ENCODE peak calls at places on chromosome 11, in four cellular contexts. One of them, this sample, is unnamed.

GRCh38 chr11:12165237-12165875 is 55.0 kb downstream of the MICAL2 start:
- DNase-seq in CD8-positive, alpha-beta T cell: no peak
- DNase-seq in GM12865: no peak
- DNase-seq in MM.1S: no peak
- DNase-seq in this sample: no peak

GRCh38 chr11:38046571-38047135 is 1448.6 kb upstream of the RAG2 start:
- DNase-seq in CD8-positive, alpha-beta T cell: no peak
- DNase-seq in GM12865: no peak
- DNase-seq in MM.1S: no peak
- DNase-seq in this sample: no peak

GRCh38 chr11:70498976-70499801 is 100.9 kb downstream of the CTTN start:
- DNase-seq in CD8-positive, alpha-beta T cell: no peak
- DNase-seq in GM12865: no peak
- DNase-seq in MM.1S: no peak
- DNase-seq in this sample: no peak

GRCh38 chr11:60378359-60378758 is at the start of gene MS4A7:
- DNase-seq in CD8-positive, alpha-beta T cell: no peak
- DNase-seq in GM12865: peak; percentile 87
- DNase-seq in MM.1S: peak; percentile 10
- DNase-seq in this sample: peak; percentile 67

GRCh38 chr11:90318651-90319050 is 95.8 kb upstream of the CHORDC1 start:
- DNase-seq in CD8-positive, alpha-beta T cell: no peak
- DNase-seq in GM12865: no peak
- DNase-seq in MM.1S: no peak
- DNase-seq in this sample: no peak

GRCh38 chr11:120239713-120240640 is at the start of gene POU2F3:
- DNase-seq in CD8-positive, alpha-beta T cell: no peak
- DNase-seq in GM12865: no peak
- DNase-seq in MM.1S: no peak
- DNase-seq in this sample: no peak

GRCh38 chr11:7511405-7511804 is 2.4 kb upstream of the PPFIBP2 start:
- DNase-seq in CD8-positive, alpha-beta T cell: no peak
- DNase-seq in GM12865: no peak
- DNase-seq in MM.1S: peak; percentile 82
- DNase-seq in this sample: no peak

GRCh38 chr11:59207988-59208432 is 4.7 kb downstream of the MPEG1 start:
- DNase-seq in CD8-positive, alpha-beta T cell: peak; percentile 9
- DNase-seq in GM12865: peak; percentile 84
- DNase-seq in MM.1S: peak; percentile 71
- DNase-seq in this sample: peak; percentile 48

GRCh38 chr11:28585007-28585406 is 476.8 kb downstream of the METTL15 start:
- DNase-seq in CD8-positive, alpha-beta T cell: no peak
- DNase-seq in GM12865: no peak
- DNase-seq in MM.1S: no peak
- DNase-seq in this sample: no peak

GRCh38 chr11:70569173-70569890 is 171.0 kb downstream of the CTTN start:
- DNase-seq in CD8-positive, alpha-beta T cell: no peak
- DNase-seq in GM12865: no peak
- DNase-seq in MM.1S: no peak
- DNase-seq in this sample: no peak

GRCh38 chr11:24635588-24636290 is 138.9 kb downstream of the LUZP2 start:
- DNase-seq in CD8-positive, alpha-beta T cell: no peak
- DNase-seq in GM12865: no peak
- DNase-seq in MM.1S: no peak
- DNase-seq in this sample: no peak

GRCh38 chr11:63619967-63620366 is 5.7 kb upstream of the PLAAT3 start:
- DNase-seq in CD8-positive, alpha-beta T cell: no peak
- DNase-seq in GM12865: no peak
- DNase-seq in MM.1S: no peak
- DNase-seq in this sample: no peak

GRCh38 chr11:128208329-128209220 is 378.8 kb downstream of the ETS1 start:
- DNase-seq in CD8-positive, alpha-beta T cell: no peak
- DNase-seq in GM12865: no peak
- DNase-seq in MM.1S: no peak
- DNase-seq in this sample: no peak

GRCh38 chr11:111429066-111429506 is 50.0 kb upstream of the POU2AF1 start:
- DNase-seq in CD8-positive, alpha-beta T cell: no peak
- DNase-seq in GM12865: peak; percentile 88
- DNase-seq in MM.1S: peak; percentile 87
- DNase-seq in this sample: peak; percentile 81

GRCh38 chr11:4748435-4748834 is 21.3 kb downstream of the OR51F1 start:
- DNase-seq in CD8-positive, alpha-beta T cell: no peak
- DNase-seq in GM12865: no peak
- DNase-seq in MM.1S: no peak
- DNase-seq in this sample: no peak

GRCh38 chr11:76443254-76443935 is 1.4 kb upstream of the EMSY start:
- DNase-seq in CD8-positive, alpha-beta T cell: no peak
- DNase-seq in GM12865: no peak
- DNase-seq in MM.1S: no peak
- DNase-seq in this sample: no peak

GRCh38 chr11:45108070-45109064 is 38.1 kb upstream of the PRDM11 start:
- DNase-seq in CD8-positive, alpha-beta T cell: no peak
- DNase-seq in GM12865: no peak
- DNase-seq in MM.1S: no peak
- DNase-seq in this sample: no peak

GRCh38 chr11:82980292-82980691 is 78.8 kb downstream of the DDIAS start:
- DNase-seq in CD8-positive, alpha-beta T cell: no peak
- DNase-seq in GM12865: no peak
- DNase-seq in MM.1S: no peak
- DNase-seq in this sample: no peak

GRCh38 chr11:2582436-2582931 is 117.3 kb downstream of the KCNQ1OT1 start:
- DNase-seq in CD8-positive, alpha-beta T cell: no peak
- DNase-seq in GM12865: no peak
- DNase-seq in MM.1S: no peak
- DNase-seq in this sample: no peak

DNA sequence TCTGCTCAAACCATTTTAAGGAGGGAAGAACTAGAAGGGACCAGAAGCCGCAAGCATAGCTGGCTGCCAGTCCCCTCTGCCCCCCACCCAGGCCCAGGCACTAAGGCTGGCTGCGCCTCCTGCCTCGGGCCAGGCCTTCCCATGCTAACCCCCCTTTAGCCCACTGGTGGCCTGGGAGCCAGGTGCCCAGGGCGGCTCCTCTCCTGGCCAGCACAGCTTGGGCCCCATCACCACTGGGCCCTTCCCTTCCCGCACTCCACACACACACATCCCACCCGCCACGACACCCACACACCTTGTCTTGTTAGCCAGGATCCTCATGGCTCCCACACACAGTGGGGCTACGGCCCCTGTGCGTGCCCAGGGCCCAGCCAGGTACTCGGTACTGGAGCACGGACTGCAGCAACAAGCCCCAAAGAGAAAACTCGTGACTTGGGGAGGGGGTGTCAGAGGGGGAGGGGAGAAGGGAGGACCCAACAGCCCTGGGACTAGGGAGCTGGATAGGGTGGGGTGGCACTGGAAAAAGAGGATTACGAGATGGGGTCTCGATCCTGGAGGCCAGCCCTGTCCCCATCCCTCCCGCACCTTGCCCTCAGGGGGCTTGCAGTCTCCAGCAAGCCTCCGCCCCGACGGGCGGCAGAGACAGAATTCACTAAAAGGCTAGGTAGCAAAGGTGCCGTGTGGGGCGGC is 16.0 kb downstream of the BCL9L start:
- DNase-seq in CD8-positive, alpha-beta T cell: no peak
- DNase-seq in GM12865: no peak
- DNase-seq in MM.1S: no peak
- DNase-seq in this sample: no peak
- H3K4me3 ChIP-seq in CD8-positive, alpha-beta T cell: peak overlapping the region; percentile 27
- H3K4me3 ChIP-seq in GM12865: no peak overlapping the region
- H3K4me3 ChIP-seq in MM.1S: no peak overlapping the region
- H3K4me3 ChIP-seq in this sample: no peak overlapping the region

GRCh38 chr11:35260342-35260985 is 121.5 kb downstream of the CD44 start:
- DNase-seq in CD8-positive, alpha-beta T cell: no peak
- DNase-seq in GM12865: no peak
- DNase-seq in MM.1S: no peak
- DNase-seq in this sample: no peak
- H3K4me3 ChIP-seq in CD8-positive, alpha-beta T cell: no peak overlapping the region
- H3K4me3 ChIP-seq in GM12865: no peak overlapping the region
- H3K4me3 ChIP-seq in MM.1S: no peak overlapping the region
- H3K4me3 ChIP-seq in this sample: no peak overlapping the region

GRCh38 chr11:124405611-124406010 is 6.8 kb upstream of the OR8B3 start:
- DNase-seq in CD8-positive, alpha-beta T cell: no peak
- DNase-seq in GM12865: no peak
- DNase-seq in MM.1S: no peak
- DNase-seq in this sample: no peak
- H3K4me3 ChIP-seq in CD8-positive, alpha-beta T cell: no peak overlapping the region
- H3K4me3 ChIP-seq in GM12865: no peak overlapping the region
- H3K4me3 ChIP-seq in MM.1S: no peak overlapping the region
- H3K4me3 ChIP-seq in this sample: no peak overlapping the region

GRCh38 chr11:1573847-1574255 is 1.8 kb upstream of the DUSP8 start:
- DNase-seq in CD8-positive, alpha-beta T cell: no peak
- DNase-seq in GM12865: no peak
- DNase-seq in MM.1S: no peak
- DNase-seq in this sample: no peak
- H3K4me3 ChIP-seq in CD8-positive, alpha-beta T cell: peak overlapping the region; percentile 57
- H3K4me3 ChIP-seq in GM12865: no peak overlapping the region
- H3K4me3 ChIP-seq in MM.1S: no peak overlapping the region
- H3K4me3 ChIP-seq in this sample: no peak overlapping the region

GRCh38 chr11:65718964-65719492 is 1.6 kb downstream of the RNASEH2C start:
- DNase-seq in CD8-positive, alpha-beta T cell: no peak
- DNase-seq in GM12865: no peak
- DNase-seq in MM.1S: no peak
- DNase-seq in this sample: no peak
- H3K4me3 ChIP-seq in CD8-positive, alpha-beta T cell: no peak overlapping the region
- H3K4me3 ChIP-seq in GM12865: peak overlapping the region; percentile 92
- H3K4me3 ChIP-seq in MM.1S: peak overlapping the region; percentile 98
- H3K4me3 ChIP-seq in this sample: peak overlapping the region; percentile 86

DNA sequence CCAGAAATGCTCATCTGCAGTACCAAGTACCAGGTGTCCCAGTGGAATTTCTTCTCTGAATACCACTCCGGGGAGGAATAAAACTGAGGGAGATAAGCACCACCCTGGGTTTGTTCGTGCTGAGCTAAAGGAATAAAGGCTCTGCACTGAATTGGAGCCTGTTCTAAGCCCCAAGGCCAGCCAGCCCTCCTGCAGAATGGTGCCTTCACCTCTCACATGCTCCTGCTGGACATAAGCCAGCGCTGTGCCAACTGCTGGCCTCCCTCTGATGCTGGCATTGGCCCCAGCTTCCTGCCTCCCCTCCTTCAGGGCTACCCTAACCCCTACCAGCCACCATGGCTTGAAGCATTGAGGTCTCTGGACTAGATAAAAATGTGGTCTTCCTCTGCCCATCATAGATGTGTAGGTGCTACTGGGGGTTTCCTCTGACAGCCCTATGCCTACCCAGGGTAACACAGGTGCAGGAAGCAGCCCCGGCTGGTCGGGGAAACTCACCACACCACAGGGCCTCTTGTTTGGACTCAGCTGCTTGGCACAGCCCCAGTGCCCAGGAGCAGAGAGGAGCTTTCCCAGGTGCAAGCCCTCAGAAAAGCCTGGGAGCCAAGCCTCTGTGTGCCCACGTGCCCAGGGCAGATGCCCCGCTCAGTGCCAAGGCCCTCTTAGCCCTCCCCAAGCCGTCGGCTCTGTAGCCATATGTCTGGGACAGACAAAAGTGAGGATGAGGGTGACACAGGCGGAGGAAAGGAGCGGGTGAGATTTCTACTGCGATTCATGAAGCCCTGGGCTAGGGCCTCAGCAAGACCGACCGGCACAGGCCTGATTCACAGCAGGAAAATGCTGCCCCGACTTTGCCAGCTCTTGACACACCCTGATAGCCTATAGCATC is 34.1 kb upstream of the JAM3 start:
- DNase-seq in CD8-positive, alpha-beta T cell: no peak
- DNase-seq in GM12865: no peak
- DNase-seq in MM.1S: no peak
- DNase-seq in this sample: peak; percentile 72
- H3K4me3 ChIP-seq in CD8-positive, alpha-beta T cell: peak overlapping the region; percentile 55
- H3K4me3 ChIP-seq in GM12865: no peak overlapping the region
- H3K4me3 ChIP-seq in MM.1S: no peak overlapping the region
- H3K4me3 ChIP-seq in this sample: peak overlapping the region; percentile 13

GRCh38 chr11:57777969-57778317 is 16.3 kb downstream of the CTNND1 start:
- DNase-seq in CD8-positive, alpha-beta T cell: no peak
- DNase-seq in GM12865: no peak
- DNase-seq in MM.1S: no peak
- DNase-seq in this sample: no peak

GRCh38 chr11:57776577-57776976 is 15.0 kb downstream of the CTNND1 start:
- DNase-seq in CD8-positive, alpha-beta T cell: no peak
- DNase-seq in GM12865: no peak
- DNase-seq in MM.1S: no peak
- DNase-seq in this sample: no peak

GRCh38 chr11:57776101-57776511 is 14.5 kb downstream of the CTNND1 start:
- DNase-seq in CD8-positive, alpha-beta T cell: no peak
- DNase-seq in GM12865: no peak
- DNase-seq in MM.1S: no peak
- DNase-seq in this sample: no peak

GRCh38 chr11:57773026-57773598 is 11.5 kb downstream of the CTNND1 start:
- DNase-seq in CD8-positive, alpha-beta T cell: no peak
- DNase-seq in GM12865: no peak
- DNase-seq in MM.1S: no peak
- DNase-seq in this sample: no peak

GRCh38 chr11:57775474-57775873 is 13.9 kb downstream of the CTNND1 start:
- DNase-seq in CD8-positive, alpha-beta T cell: no peak
- DNase-seq in GM12865: no peak
- DNase-seq in MM.1S: no peak
- DNase-seq in this sample: no peak
- H3K4me3 ChIP-seq in CD8-positive, alpha-beta T cell: no peak overlapping the region
- H3K4me3 ChIP-seq in GM12865: no peak overlapping the region
- H3K4me3 ChIP-seq in MM.1S: no peak overlapping the region
- H3K4me3 ChIP-seq in this sample: no peak overlapping the region

GRCh38 chr11:23090659-23091058 is 230.4 kb upstream of the CCDC179 start:
- DNase-seq in CD8-positive, alpha-beta T cell: no peak
- DNase-seq in GM12865: no peak
- DNase-seq in MM.1S: no peak
- DNase-seq in this sample: no peak
- H3K4me3 ChIP-seq in CD8-positive, alpha-beta T cell: no peak overlapping the region
- H3K4me3 ChIP-seq in GM12865: no peak overlapping the region
- H3K4me3 ChIP-seq in MM.1S: no peak overlapping the region
- H3K4me3 ChIP-seq in this sample: no peak overlapping the region

GRCh38 chr11:65496304-65497140 is 2.3 kb upstream of the MALAT1 start:
- DNase-seq in CD8-positive, alpha-beta T cell: no peak
- DNase-seq in GM12865: peak; percentile 32
- DNase-seq in MM.1S: no peak
- DNase-seq in this sample: no peak
- H3K4me3 ChIP-seq in CD8-positive, alpha-beta T cell: peak overlapping the region; percentile 32
- H3K4me3 ChIP-seq in GM12865: peak overlapping the region; percentile 72
- H3K4me3 ChIP-seq in MM.1S: peak overlapping the region; percentile 57
- H3K4me3 ChIP-seq in this sample: peak overlapping the region; percentile 54

GRCh38 chr11:47105974-47106373 is 70.7 kb downstream of the ARFGAP2 start:
- DNase-seq in CD8-positive, alpha-beta T cell: no peak
- DNase-seq in GM12865: no peak
- DNase-seq in MM.1S: no peak
- DNase-seq in this sample: no peak
- H3K4me3 ChIP-seq in CD8-positive, alpha-beta T cell: no peak overlapping the region
- H3K4me3 ChIP-seq in GM12865: no peak overlapping the region
- H3K4me3 ChIP-seq in MM.1S: no peak overlapping the region
- H3K4me3 ChIP-seq in this sample: no peak overlapping the region

This sample was measured in Jurkat, Clone E6-1.